ENCODE peak calls at places on chromosomes 5 and 9, in four cellular contexts. L, J, V and F are unnamed samples.

GRCh38 chr5:158985492-158985891 is 114.2 kb downstream of the EBF1 start:
- DNase-seq in L (no peak), J (no peak), V (no peak), F (no peak)

GRCh38 chr9:135244751-135245221 is 157.3 kb downstream of the OLFM1 start:
- DNase-seq in L (no peak), J (no peak), V (no peak), F (no peak)

GRCh38 chr9:70229026-70229425 is 29.8 kb upstream of the SMC5 start:
- DNase-seq in L (no peak), J (no peak), V (no peak), F (no peak)

GRCh38 chr9:108746864-108747263 is 108.9 kb downstream of the ACTL7B start:
- DNase-seq in L (no peak), J (no peak), V (no peak), F (no peak)

GRCh38 chr5:160423025-160423554 is 1.4 kb downstream of the PTTG1 start:
- DNase-seq in L (no peak), J (no peak), V (no peak), F (no peak)

GRCh38 chr9:13461588-13461987 is 182.1 kb upstream of the MPDZ start:
- DNase-seq in L (no peak), J (no peak), V (no peak), F (no peak)

GRCh38 chr5:61817472-61818326 is 485.6 kb downstream of the ZSWIM6 start:
- DNase-seq in L (peak; percentile 63), J (no peak), V (peak; percentile 79), F (peak; percentile 24)

GRCh38 chr5:4584982-4585381 is 555.1 kb upstream of the ADAMTS16 start:
- DNase-seq in L (no peak), J (no peak), V (no peak), F (no peak)

GRCh38 chr9:34589656-34590375 is at the start of gene CNTFR:
- DNase-seq in L (peak; percentile 9), J (no peak), V (no peak), F (no peak)

GRCh38 chr5:147949711-147950573 is 43.6 kb upstream of the C5orf46 start:
- DNase-seq in L (peak; percentile 65), J (no peak), V (peak; percentile 84), F (peak; percentile 18)

GRCh38 chr9:121217609-121218292 is 16.1 kb upstream of the RAB14 start:
- DNase-seq in L (no peak), J (no peak), V (no peak), F (no peak)

GRCh38 chr9:95189230-95190098 is 128.0 kb downstream of the FANCC start:
- DNase-seq in L (peak; percentile 95), J (no peak), V (no peak), F (no peak)

GRCh38 chr5:133582971-133583370 is 29.4 kb downstream of the FSTL4 start:
- DNase-seq in L (no peak), J (peak; percentile 50), V (no peak), F (no peak)

GRCh38 chr5:107248065-107248695 is 422.6 kb downstream of the EFNA5 start:
- DNase-seq in L (peak; percentile 24), J (peak; percentile 87), V (peak; percentile 78), F (peak; percentile 48)
- H2BK12ac ChIP-seq in L (no peak overlapping the region), J (no peak overlapping the region), V (no peak overlapping the region), F (no peak overlapping the region)

DNA sequence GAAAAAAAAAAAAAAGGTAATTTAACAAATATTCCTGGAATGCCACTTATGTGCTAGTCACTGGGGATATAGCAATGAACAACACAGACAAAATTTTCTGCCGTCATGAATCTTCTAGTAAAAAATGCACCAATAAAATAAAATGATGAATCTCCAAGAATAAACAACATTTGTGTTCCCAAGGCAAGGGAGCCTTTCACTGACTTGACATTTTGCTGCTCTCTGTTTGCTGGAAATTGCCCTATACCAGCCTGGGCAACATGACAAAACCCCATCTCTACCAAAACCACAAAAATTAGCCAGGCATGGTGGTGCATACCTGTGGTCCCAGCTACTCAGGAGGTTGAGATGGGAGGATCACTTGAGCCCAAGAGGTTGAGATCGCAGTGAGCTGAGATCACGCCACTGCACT is 64.5 kb upstream of the ERBIN start:
- DNase-seq in L (peak; percentile 91), J (no peak), V (peak; percentile 84), F (no peak)
- H2BK120ac ChIP-seq in L (no peak overlapping the region), J (no peak overlapping the region), V (no peak overlapping the region), F (no peak overlapping the region)

DNA sequence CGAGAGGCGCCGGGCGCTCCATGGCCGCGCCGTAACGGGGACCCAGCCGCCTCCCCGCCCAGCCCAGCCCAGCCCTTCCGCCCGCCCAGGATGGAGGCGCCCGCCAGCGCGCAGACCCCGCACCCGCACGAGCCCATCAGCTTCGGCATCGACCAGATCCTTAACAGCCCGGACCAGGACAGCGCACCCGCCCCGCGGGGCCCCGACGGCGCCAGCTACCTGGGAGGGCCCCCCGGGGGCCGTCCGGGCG is 153 bp downstream of the TLX3 start:
- DNase-seq in L (no peak), J (peak; percentile 70), V (no peak), F (no peak)
- H3K4me3 ChIP-seq in L (no peak overlapping the region), J (peak overlapping the region; percentile 3), V (peak overlapping the region; percentile 40), F (peak overlapping the region; percentile 11)

GRCh38 chr9:93681316-93682154 is 105.2 kb downstream of the PHF2 start:
- DNase-seq in L (no peak), J (peak; percentile 39), V (no peak), F (no peak)

GRCh38 chr9:93680445-93681315 is 104.3 kb downstream of the PHF2 start:
- DNase-seq in L (no peak), J (peak; percentile 43), V (no peak), F (no peak)

GRCh38 chr9:93684161-93684765 is 107.9 kb downstream of the PHF2 start:
- DNase-seq in L (no peak), J (no peak), V (no peak), F (no peak)

GRCh38 chr9:93683331-93684134 is 107.1 kb downstream of the PHF2 start:
- DNase-seq in L (no peak), J (peak; percentile 41), V (no peak), F (no peak)

GRCh38 chr9:93682155-93682968 is 106.0 kb downstream of the PHF2 start:
- DNase-seq in L (peak; percentile 57), J (peak; percentile 99), V (peak; percentile 96), F (peak; percentile 58)
- H2BK12ac ChIP-seq in L (no peak overlapping the region), J (no peak overlapping the region), V (no peak overlapping the region), F (no peak overlapping the region)

GRCh38 chr5:72586788-72587530 is 79.7 kb upstream of the ZNF366 start:
- DNase-seq in L (no peak), J (no peak), V (peak; percentile 91), F (no peak)

GRCh38 chr5:72584466-72584865 is 77.3 kb upstream of the ZNF366 start:
- DNase-seq in L (no peak), J (no peak), V (no peak), F (no peak)

GRCh38 chr5:72587909-72588308 is 80.7 kb upstream of the ZNF366 start:
- DNase-seq in L (no peak), J (no peak), V (peak; percentile 43), F (no peak)
- H2BK120ac ChIP-seq in L (no peak overlapping the region), J (no peak overlapping the region), V (peak overlapping the region; percentile 7), F (no peak overlapping the region)

GRCh38 chr5:109740329-109740728 is 50.6 kb downstream of the MAN2A1 start:
- DNase-seq in L (peak; percentile 36), J (no peak), V (no peak), F (no peak)
- H3K4me3 ChIP-seq in L (no peak overlapping the region), J (no peak overlapping the region), V (no peak overlapping the region), F (no peak overlapping the region)

DNA sequence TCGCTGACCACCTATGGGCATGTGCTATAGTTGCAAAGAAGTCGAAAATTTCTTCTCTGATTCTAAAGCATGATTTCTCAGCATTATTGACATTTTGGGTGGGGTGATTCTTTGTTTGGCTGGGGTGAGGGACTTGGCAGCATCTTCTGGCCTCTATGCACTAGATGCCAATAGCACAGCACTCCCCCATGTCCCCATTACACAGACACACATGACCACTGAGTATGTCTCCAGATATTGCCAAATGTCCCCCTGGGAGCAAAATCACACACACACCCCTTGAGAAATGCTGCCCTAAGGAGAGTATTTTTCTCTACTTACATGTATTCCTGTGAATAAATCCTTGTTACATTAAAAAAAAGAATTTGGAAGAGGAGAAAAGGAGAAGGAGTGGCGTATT is 89.1 kb downstream of the PDZD2 start:
- DNase-seq in L (no peak), J (no peak), V (no peak), F (no peak)
- H2BK12ac ChIP-seq in L (no peak overlapping the region), J (no peak overlapping the region), V (no peak overlapping the region), F (no peak overlapping the region)

GRCh38 chr9:123034881-123035465 is 1.5 kb downstream of the GPR21 start:
- DNase-seq in L (no peak), J (no peak), V (no peak), F (no peak)

GRCh38 chr9:123036886-123037540 is 3.5 kb downstream of the GPR21 start:
- DNase-seq in L (peak; percentile 58), J (no peak), V (no peak), F (no peak)

GRCh38 chr9:123033352-123033751 is at the start of gene GPR21:
- DNase-seq in L (no peak), J (no peak), V (no peak), F (peak; percentile 53)

GRCh38 chr9:123031963-123032362 is 1.5 kb upstream of the GPR21 start:
- DNase-seq in L (no peak), J (no peak), V (no peak), F (no peak)

DNA sequence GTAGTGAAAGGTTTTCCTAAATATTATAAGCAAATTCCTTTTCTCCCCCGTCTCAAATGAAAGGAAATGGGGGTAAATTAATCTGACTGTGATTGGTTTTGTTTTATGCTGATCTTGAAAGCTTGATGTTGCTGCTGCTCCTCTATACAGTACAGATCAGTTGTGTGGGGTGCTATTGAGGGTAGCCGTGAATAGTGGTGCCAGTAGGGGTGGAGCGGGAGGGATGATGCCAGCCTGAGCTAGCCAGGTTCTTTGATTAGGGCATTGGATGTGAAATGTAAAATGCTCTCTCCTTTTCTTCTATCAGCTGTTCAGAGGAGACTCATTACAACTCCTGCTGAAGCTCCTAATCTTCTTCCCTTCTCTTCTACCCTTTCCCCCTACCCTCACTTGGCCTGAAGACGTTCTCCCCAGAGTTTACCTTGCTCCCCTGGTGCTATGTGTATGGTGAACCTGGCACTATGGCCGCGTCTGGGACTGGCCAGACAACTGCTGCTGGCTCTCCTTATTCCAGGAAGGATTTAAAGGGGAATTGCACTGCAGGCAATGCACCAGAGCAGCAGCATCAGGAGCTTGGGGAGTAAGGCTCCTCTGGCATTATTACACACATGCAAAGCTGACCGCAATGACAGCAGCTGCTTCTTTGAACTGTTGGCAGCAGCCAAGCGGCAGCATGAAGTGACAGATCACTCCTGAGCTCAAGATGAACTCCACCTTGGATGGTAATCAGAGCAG is 564 bp downstream of the GPR21 start:
- DNase-seq in L (no peak), J (no peak), V (no peak), F (no peak)
- H2BK120ac ChIP-seq in L (no peak overlapping the region), J (no peak overlapping the region), V (no peak overlapping the region), F (peak overlapping the region; percentile 38)